ENCODE peak calls at places on chromosomes 16 and 17, in ten cellular contexts. P is amniotic stem cell; C is Calu3; J is CD4-positive, CD25-positive, alpha-beta regulatory T cell; V is NCI-H1417; D is GDM1; Q is progenitor cell of endocrine pancreas; F is ecto neural progenitor cell; E is SK-N-SH; X is sigmoid colon. T is an unnamed sample.

GRCh38 chr17:59626756-59627155 is 7.1 kb downstream of the CLTC start:
- DNase-seq in P (no peak), C (no peak), J (no peak), V (no peak), D (no peak), Q (no peak), F (no peak), E (no peak), X (no peak), T (no peak)

GRCh38 chr16:30183236-30183960 is at the start of gene CORO1A:
- DNase-seq in P (no peak), C (peak), J (peak), V (peak), D (peak), Q (peak), F (peak), E (peak), X (peak), T (peak)

GRCh38 chr16:318628-319027 is 33.9 kb downstream of the AXIN1 start:
- DNase-seq in P (no peak), C (peak), J (no peak), V (no peak), D (no peak), Q (no peak), F (peak), E (peak), X (no peak), T (no peak)

GRCh38 chr17:17503566-17504130 is 7.5 kb upstream of the RASD1 start:
- DNase-seq in P (no peak), C (no peak), J (no peak), V (peak), D (no peak), Q (no peak), F (no peak), E (no peak), X (peak), T (no peak)

GRCh38 chr17:80992948-80993624 is 1.4 kb downstream of the CHMP6 start:
- DNase-seq in P (no peak), C (no peak), J (no peak), V (no peak), D (no peak), Q (no peak), F (peak), E (peak), X (no peak), T (no peak)

GRCh38 chr17:3418222-3418621 is 7.1 kb downstream of the OR3A3 start:
- DNase-seq in P (no peak), C (no peak), J (no peak), V (no peak), D (no peak), Q (no peak), F (no peak), E (no peak), X (no peak), T (no peak)

GRCh38 chr17:54180919-54181318 is 358.2 kb downstream of the KIF2B start:
- DNase-seq in P (no peak), C (no peak), J (no peak), V (no peak), D (no peak), Q (no peak), F (no peak), E (no peak), X (no peak), T (no peak)

GRCh38 chr16:79037429-79038373 is 562.8 kb downstream of the MAF start:
- DNase-seq in P (no peak), C (no peak), J (no peak), V (peak), D (no peak), Q (no peak), F (no peak), E (no peak), X (peak), T (no peak)

GRCh38 chr17:29146369-29146972 is 33.7 kb downstream of the MYO18A start:
- DNase-seq in P (no peak), C (no peak), J (no peak), V (no peak), D (no peak), Q (no peak), F (no peak), E (no peak), X (no peak), T (no peak)

GRCh38 chr17:65819810-65820209 is 258.4 kb upstream of the AXIN2 start:
- DNase-seq in P (no peak), C (no peak), J (no peak), V (no peak), D (no peak), Q (no peak), F (no peak), E (no peak), X (no peak), T (no peak)

GRCh38 chr16:83715217-83715920 is 92.4 kb upstream of the HSBP1 start:
- DNase-seq in P (no peak), C (no peak), J (no peak), V (peak), D (no peak), Q (no peak), F (no peak), E (no peak), X (no peak), T (no peak)

GRCh38 chr16:81705261-81705660 is 73.8 kb upstream of the PLCG2 start:
- DNase-seq in P (no peak), C (no peak), J (no peak), V (no peak), D (no peak), Q (no peak), F (no peak), E (no peak), X (no peak), T (no peak)

GRCh38 chr16:47228241-47228640 is 84.5 kb upstream of the NETO2 start:
- DNase-seq in P (no peak), C (no peak), J (no peak), V (no peak), D (no peak), Q (no peak), F (no peak), E (no peak), X (no peak), T (no peak)

GRCh38 chr17:27644586-27644985 is 13.6 kb downstream of the LGALS9 start:
- DNase-seq in P (no peak), C (no peak), J (no peak), V (no peak), D (no peak), Q (no peak), F (no peak), E (no peak), X (no peak), T (no peak)

GRCh38 chr17:49998836-49999511 is 4.0 kb upstream of the DLX3 start:
- DNase-seq in P (no peak), C (no peak), J (no peak), V (no peak), D (no peak), Q (no peak), F (no peak), E (no peak), X (no peak), T (no peak)

GRCh38 chr16:87956771-87957279 is 5.6 kb downstream of the BANP start:
- DNase-seq in P (peak), C (no peak), J (peak), V (peak), D (no peak), Q (no peak), F (no peak), E (no peak), X (no peak), T (peak)

GRCh38 chr16:51155199-51155607 is 4.1 kb upstream of the SALL1 start:
- DNase-seq in P (no peak), C (no peak), J (no peak), V (no peak), D (no peak), Q (no peak), F (peak), E (peak), X (no peak), T (peak)

GRCh38 chr16:52318259-52319008 is 228.5 kb downstream of the TOX3 start:
- DNase-seq in P (no peak), C (no peak), J (no peak), V (peak), D (no peak), Q (no peak), F (no peak), E (no peak), X (no peak), T (no peak)

GRCh38 chr17:8369944-8370343 is 6.6 kb downstream of the KRABD2 start:
- DNase-seq in P (no peak), C (no peak), J (no peak), V (no peak), D (no peak), Q (no peak), F (no peak), E (no peak), X (no peak), T (no peak)

GRCh38 chr16:85216522-85217375 is 104.5 kb upstream of the CIBAR2 start:
- DNase-seq in P (no peak), C (no peak), J (no peak), V (no peak), D (no peak), Q (no peak), F (no peak), E (no peak), X (no peak), T (no peak)

GRCh38 chr16:87809150-87809902 is 43.5 kb upstream of the KLHDC4 start:
- DNase-seq in P (no peak), C (peak), J (peak), V (peak), D (no peak), Q (no peak), F (no peak), E (no peak), X (no peak), T (no peak)

GRCh38 chr16:69831212-69832123 is 69.3 kb downstream of the WWP2 start:
- DNase-seq in P (no peak), C (no peak), J (no peak), V (no peak), D (no peak), Q (no peak), F (no peak), E (no peak), X (no peak), T (no peak)

T was measured in cardiac septum.